ENCODE peak calls at places on chromosome 11, in eight cellular contexts. One of them, this sample, is unnamed. For H3K4me1, the result is how much of the 10 kb centered on the place peaks cover.

GRCh38 chr11:19832166-19832750 is 119.6 kb downstream of the NAV2 start:
- DNase-seq in HepG2: no peak
- DNase-seq in left ventricle myocardium inferior: no peak
- DNase-seq in heart right ventricle: no peak
- DNase-seq in PC-9: no peak
- DNase-seq in SJSA1: no peak
- DNase-seq in body of pancreas: no peak
- DNase-seq in OCI-LY7: no peak
- DNase-seq in this sample: no peak

GRCh38 chr11:33182246-33182878 is 21.1 kb upstream of the CSTF3 start:
- DNase-seq in HepG2: peak
- DNase-seq in left ventricle myocardium inferior: no peak
- DNase-seq in heart right ventricle: no peak
- DNase-seq in PC-9: no peak
- DNase-seq in SJSA1: no peak
- DNase-seq in body of pancreas: no peak
- DNase-seq in OCI-LY7: no peak
- DNase-seq in this sample: peak

GRCh38 chr11:105298630-105299029 is 159.1 kb upstream of the CARD18 start:
- DNase-seq in HepG2: no peak
- DNase-seq in left ventricle myocardium inferior: no peak
- DNase-seq in heart right ventricle: no peak
- DNase-seq in PC-9: no peak
- DNase-seq in SJSA1: no peak
- DNase-seq in body of pancreas: no peak
- DNase-seq in OCI-LY7: no peak
- DNase-seq in this sample: no peak

GRCh38 chr11:23138761-23139160 is 278.5 kb upstream of the CCDC179 start:
- DNase-seq in HepG2: no peak
- DNase-seq in left ventricle myocardium inferior: no peak
- DNase-seq in heart right ventricle: no peak
- DNase-seq in PC-9: no peak
- DNase-seq in SJSA1: no peak
- DNase-seq in body of pancreas: no peak
- DNase-seq in OCI-LY7: no peak
- DNase-seq in this sample: no peak

GRCh38 chr11:79198898-79199250 is 242.0 kb downstream of the TENM4 start:
- DNase-seq in HepG2: no peak
- DNase-seq in left ventricle myocardium inferior: no peak
- DNase-seq in heart right ventricle: no peak
- DNase-seq in PC-9: no peak
- DNase-seq in SJSA1: no peak
- DNase-seq in body of pancreas: no peak
- DNase-seq in OCI-LY7: no peak
- DNase-seq in this sample: no peak

GRCh38 chr11:34748036-34748435 is 127.1 kb downstream of the EHF start:
- DNase-seq in HepG2: no peak
- DNase-seq in left ventricle myocardium inferior: no peak
- DNase-seq in heart right ventricle: no peak
- DNase-seq in PC-9: no peak
- DNase-seq in SJSA1: no peak
- DNase-seq in body of pancreas: no peak
- DNase-seq in OCI-LY7: no peak
- DNase-seq in this sample: no peak

GRCh38 chr11:104484784-104485554 is 321.0 kb upstream of the PDGFD start:
- DNase-seq in HepG2: no peak
- DNase-seq in left ventricle myocardium inferior: no peak
- DNase-seq in heart right ventricle: no peak
- DNase-seq in PC-9: no peak
- DNase-seq in SJSA1: no peak
- DNase-seq in body of pancreas: peak
- DNase-seq in OCI-LY7: no peak
- DNase-seq in this sample: no peak

GRCh38 chr11:77547863-77548551 is 41.7 kb upstream of the AQP11 start:
- DNase-seq in HepG2: peak
- DNase-seq in left ventricle myocardium inferior: no peak
- DNase-seq in heart right ventricle: peak
- DNase-seq in PC-9: peak
- DNase-seq in SJSA1: peak
- DNase-seq in body of pancreas: peak
- DNase-seq in OCI-LY7: peak
- DNase-seq in this sample: peak

GRCh38 chr11:40986320-40986719 is 473.1 kb downstream of the LRRC4C start:
- DNase-seq in HepG2: no peak
- DNase-seq in left ventricle myocardium inferior: no peak
- DNase-seq in heart right ventricle: no peak
- DNase-seq in PC-9: no peak
- DNase-seq in SJSA1: no peak
- DNase-seq in body of pancreas: no peak
- DNase-seq in OCI-LY7: no peak
- DNase-seq in this sample: no peak

GRCh38 chr11:6719588-6719987 is 36.4 kb upstream of the MRPL17 start:
- DNase-seq in HepG2: no peak
- DNase-seq in left ventricle myocardium inferior: no peak
- DNase-seq in heart right ventricle: no peak
- DNase-seq in PC-9: no peak
- DNase-seq in SJSA1: no peak
- DNase-seq in body of pancreas: no peak
- DNase-seq in OCI-LY7: no peak
- DNase-seq in this sample: no peak

GRCh38 chr11:47524200-47524874 is 28.6 kb downstream of the CELF1 start:
- DNase-seq in HepG2: no peak
- DNase-seq in left ventricle myocardium inferior: peak
- DNase-seq in heart right ventricle: peak
- DNase-seq in PC-9: no peak
- DNase-seq in SJSA1: no peak
- DNase-seq in body of pancreas: no peak
- DNase-seq in OCI-LY7: no peak
- DNase-seq in this sample: no peak

GRCh38 chr11:121249039-121249663 is 43.4 kb upstream of the SC5D start:
- DNase-seq in HepG2: peak
- DNase-seq in left ventricle myocardium inferior: no peak
- DNase-seq in heart right ventricle: no peak
- DNase-seq in PC-9: no peak
- DNase-seq in SJSA1: peak
- DNase-seq in body of pancreas: no peak
- DNase-seq in OCI-LY7: peak
- DNase-seq in this sample: peak

GRCh38 chr11:63536669-63537292 is at the start of gene PLAAT4:
- DNase-seq in HepG2: peak
- DNase-seq in left ventricle myocardium inferior: peak
- DNase-seq in heart right ventricle: peak
- DNase-seq in PC-9: peak
- DNase-seq in SJSA1: peak
- DNase-seq in body of pancreas: peak
- DNase-seq in OCI-LY7: no peak
- DNase-seq in this sample: peak

GRCh38 chr11:113162590-113162961 is 151.8 kb upstream of the TTC12 start:
- DNase-seq in HepG2: no peak
- DNase-seq in left ventricle myocardium inferior: no peak
- DNase-seq in heart right ventricle: no peak
- DNase-seq in PC-9: no peak
- DNase-seq in SJSA1: peak
- DNase-seq in body of pancreas: no peak
- DNase-seq in OCI-LY7: no peak
- DNase-seq in this sample: no peak

GRCh38 chr11:19728436-19728835 is 15.8 kb downstream of the NAV2 start:
- DNase-seq in HepG2: no peak
- DNase-seq in left ventricle myocardium inferior: no peak
- DNase-seq in heart right ventricle: peak
- DNase-seq in PC-9: no peak
- DNase-seq in SJSA1: no peak
- DNase-seq in body of pancreas: peak
- DNase-seq in OCI-LY7: no peak
- DNase-seq in this sample: no peak

GRCh38 chr11:33957304-33957917 is 65.5 kb upstream of the LMO2 start:
- DNase-seq in HepG2: no peak
- DNase-seq in left ventricle myocardium inferior: no peak
- DNase-seq in heart right ventricle: no peak
- DNase-seq in PC-9: no peak
- DNase-seq in SJSA1: no peak
- DNase-seq in body of pancreas: no peak
- DNase-seq in OCI-LY7: no peak
- DNase-seq in this sample: no peak

GRCh38 chr11:76371170-76371569 is 9.8 kb downstream of the THAP12 start:
- DNase-seq in HepG2: no peak
- DNase-seq in left ventricle myocardium inferior: no peak
- DNase-seq in heart right ventricle: no peak
- DNase-seq in PC-9: no peak
- DNase-seq in SJSA1: peak
- DNase-seq in body of pancreas: peak
- DNase-seq in OCI-LY7: no peak
- DNase-seq in this sample: no peak

GRCh38 chr11:131815631-131816030 is 445.2 kb downstream of the NTM start:
- DNase-seq in HepG2: no peak
- DNase-seq in left ventricle myocardium inferior: no peak
- DNase-seq in heart right ventricle: no peak
- DNase-seq in PC-9: no peak
- DNase-seq in SJSA1: no peak
- DNase-seq in body of pancreas: no peak
- DNase-seq in OCI-LY7: no peak
- DNase-seq in this sample: no peak

GRCh38 chr11:14886509-14886908 is 5.5 kb downstream of the CYP2R1 start:
- DNase-seq in HepG2: peak
- DNase-seq in left ventricle myocardium inferior: no peak
- DNase-seq in heart right ventricle: no peak
- DNase-seq in PC-9: no peak
- DNase-seq in SJSA1: no peak
- DNase-seq in body of pancreas: no peak
- DNase-seq in OCI-LY7: no peak
- DNase-seq in this sample: peak

GRCh38 chr11:11146830-11147229 is 206.2 kb downstream of the CSNK2A3 start:
- DNase-seq in HepG2: no peak
- DNase-seq in left ventricle myocardium inferior: no peak
- DNase-seq in heart right ventricle: no peak
- DNase-seq in PC-9: no peak
- DNase-seq in SJSA1: no peak
- DNase-seq in body of pancreas: no peak
- DNase-seq in OCI-LY7: no peak
- DNase-seq in this sample: no peak
- H3K4me3 ChIP-seq in HepG2: no peak
- H3K4me3 ChIP-seq in left ventricle myocardium inferior: no peak
- H3K4me3 ChIP-seq in heart right ventricle: no peak
- H3K4me3 ChIP-seq in PC-9: no peak
- H3K4me3 ChIP-seq in SJSA1: no peak
- H3K4me3 ChIP-seq in body of pancreas: no peak
- H3K4me3 ChIP-seq in OCI-LY7: no peak
- H3K4me3 ChIP-seq in this sample: no peak

GRCh38 chr11:128548655-128549255 is 38.6 kb downstream of the ETS1 start:
- DNase-seq in HepG2: no peak
- DNase-seq in left ventricle myocardium inferior: peak
- DNase-seq in heart right ventricle: peak
- DNase-seq in PC-9: no peak
- DNase-seq in SJSA1: no peak
- DNase-seq in body of pancreas: peak
- DNase-seq in OCI-LY7: peak
- DNase-seq in this sample: peak
- H3K27ac ChIP-seq in HepG2: no peak
- H3K27ac ChIP-seq in left ventricle myocardium inferior: peak
- H3K27ac ChIP-seq in heart right ventricle: peak
- H3K27ac ChIP-seq in PC-9: no peak
- H3K27ac ChIP-seq in SJSA1: no peak
- H3K27ac ChIP-seq in body of pancreas: no peak
- H3K27ac ChIP-seq in OCI-LY7: peak
- H3K27ac ChIP-seq in this sample: peak

DNA sequence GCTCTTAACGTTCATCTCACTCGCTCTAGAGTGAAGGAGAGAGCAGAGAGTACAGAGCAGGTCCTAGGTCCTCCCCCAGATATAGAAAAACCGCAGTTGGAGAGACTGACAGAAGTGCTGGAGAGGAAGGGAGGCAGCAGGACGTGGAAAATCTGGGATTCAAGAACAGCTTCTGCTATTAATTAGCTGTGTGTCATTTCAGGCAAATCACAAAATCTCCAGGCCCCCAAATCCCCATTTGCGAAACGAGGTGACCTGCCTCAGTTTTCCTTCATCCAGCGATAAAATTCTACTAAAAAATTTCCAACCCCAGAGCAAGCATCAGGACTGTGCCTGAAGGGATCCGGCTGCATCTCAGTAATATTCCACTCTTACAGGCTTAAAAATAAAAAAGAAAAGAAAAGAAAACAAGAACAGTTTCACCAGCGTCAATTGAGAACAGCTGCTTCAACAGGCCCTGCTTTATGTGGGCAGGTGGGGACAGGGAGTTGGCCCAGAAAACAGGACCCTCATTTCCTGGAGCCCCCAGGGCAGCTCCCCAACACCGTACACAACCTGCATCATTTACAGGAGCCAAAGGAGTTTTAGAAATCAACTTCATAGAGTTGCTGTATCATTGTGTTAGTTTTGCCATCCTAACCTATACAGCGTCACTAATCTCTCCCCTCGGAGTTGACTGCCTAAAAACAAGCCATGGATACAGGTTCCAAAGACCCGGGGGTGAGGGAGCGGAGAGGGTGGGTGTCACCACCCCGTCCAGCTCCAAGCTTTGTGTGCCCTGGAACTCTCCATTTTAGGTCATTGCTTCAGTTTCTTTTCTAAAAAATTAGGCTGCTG is 2.3 kb upstream of the MALAT1 start:
- DNase-seq in HepG2: no peak
- DNase-seq in left ventricle myocardium inferior: no peak
- DNase-seq in heart right ventricle: peak
- DNase-seq in PC-9: no peak
- DNase-seq in SJSA1: peak
- DNase-seq in body of pancreas: no peak
- DNase-seq in OCI-LY7: no peak
- DNase-seq in this sample: no peak
- H3K4me1 ChIP-seq in HepG2: under half
- H3K4me1 ChIP-seq in left ventricle myocardium inferior: half or more
- H3K4me1 ChIP-seq in heart right ventricle: half or more
- H3K4me1 ChIP-seq in PC-9: under half
- H3K4me1 ChIP-seq in SJSA1: half or more
- H3K4me1 ChIP-seq in body of pancreas: half or more
- H3K4me1 ChIP-seq in OCI-LY7: half or more
- H3K4me1 ChIP-seq in this sample: under half

GRCh38 chr11:2791521-2792375 is 92.0 kb upstream of the KCNQ1OT1 start:
- DNase-seq in HepG2: no peak
- DNase-seq in left ventricle myocardium inferior: peak
- DNase-seq in heart right ventricle: no peak
- DNase-seq in PC-9: no peak
- DNase-seq in SJSA1: no peak
- DNase-seq in body of pancreas: peak
- DNase-seq in OCI-LY7: no peak
- DNase-seq in this sample: no peak

GRCh38 chr11:2789791-2790580 is 90.2 kb upstream of the KCNQ1OT1 start:
- DNase-seq in HepG2: no peak
- DNase-seq in left ventricle myocardium inferior: peak
- DNase-seq in heart right ventricle: no peak
- DNase-seq in PC-9: no peak
- DNase-seq in SJSA1: no peak
- DNase-seq in body of pancreas: peak
- DNase-seq in OCI-LY7: no peak
- DNase-seq in this sample: no peak

GRCh38 chr11:2792376-2793250 is 92.8 kb upstream of the KCNQ1OT1 start:
- DNase-seq in HepG2: no peak
- DNase-seq in left ventricle myocardium inferior: peak
- DNase-seq in heart right ventricle: no peak
- DNase-seq in PC-9: peak
- DNase-seq in SJSA1: no peak
- DNase-seq in body of pancreas: peak
- DNase-seq in OCI-LY7: no peak
- DNase-seq in this sample: no peak

GRCh38 chr11:2790581-2790925 is 90.8 kb upstream of the KCNQ1OT1 start:
- DNase-seq in HepG2: no peak
- DNase-seq in left ventricle myocardium inferior: peak
- DNase-seq in heart right ventricle: no peak
- DNase-seq in PC-9: no peak
- DNase-seq in SJSA1: no peak
- DNase-seq in body of pancreas: peak
- DNase-seq in OCI-LY7: no peak
- DNase-seq in this sample: no peak

GRCh38 chr11:2791139-2791520 is 91.3 kb upstream of the KCNQ1OT1 start:
- DNase-seq in HepG2: no peak
- DNase-seq in left ventricle myocardium inferior: peak
- DNase-seq in heart right ventricle: no peak
- DNase-seq in PC-9: no peak
- DNase-seq in SJSA1: no peak
- DNase-seq in body of pancreas: peak
- DNase-seq in OCI-LY7: no peak
- DNase-seq in this sample: no peak
- H3K4me3 ChIP-seq in HepG2: no peak
- H3K4me3 ChIP-seq in left ventricle myocardium inferior: peak
- H3K4me3 ChIP-seq in heart right ventricle: peak
- H3K4me3 ChIP-seq in PC-9: no peak
- H3K4me3 ChIP-seq in SJSA1: no peak
- H3K4me3 ChIP-seq in body of pancreas: no peak
- H3K4me3 ChIP-seq in OCI-LY7: no peak
- H3K4me3 ChIP-seq in this sample: no peak